ENCODE peak calls at places on chromosomes 3 and 15, in seven cellular contexts. Z is NCI-H460, S is GM23338, U is KG1, D is frontal cortex, X is SK-MEL-5, T is amniotic stem cell. J is an unnamed sample.
A peak's percentile ranks its signal among the peaks of the same experiment; 100 is the strongest.

GRCh38 chr3:137165117-137165806 is 207.5 kb downstream of the IL20RB start:
- DNase-seq in Z (no peak), S (no peak), U (no peak), D (no peak), X (peak; percentile 24), T (no peak), J (no peak)

GRCh38 chr3:164962610-164963009 is 115.7 kb downstream of the SI start:
- DNase-seq in Z (no peak), S (no peak), U (no peak), D (no peak), X (no peak), T (no peak), J (no peak)

GRCh38 chr3:37660782-37661181 is 200.9 kb upstream of the CTDSPL start:
- DNase-seq in Z (no peak), S (no peak), U (no peak), D (no peak), X (no peak), T (no peak), J (no peak)

GRCh38 chr15:29289179-29289578 is 19.6 kb upstream of the NSMCE3 start:
- DNase-seq in Z (no peak), S (no peak), U (no peak), D (no peak), X (no peak), T (no peak), J (no peak)

GRCh38 chr3:18062289-18063025 is 320.0 kb upstream of the TBC1D5 start:
- DNase-seq in Z (no peak), S (no peak), U (no peak), D (no peak), X (no peak), T (no peak), J (no peak)

GRCh38 chr15:100768501-100768931 is 111.1 kb upstream of the ALDH1A3 start:
- DNase-seq in Z (no peak), S (no peak), U (no peak), D (no peak), X (no peak), T (no peak), J (no peak)

GRCh38 chr15:68353418-68354145 is 76.0 kb downstream of the FEM1B start:
- DNase-seq in Z (no peak), S (no peak), U (no peak), D (no peak), X (no peak), T (no peak), J (no peak)

GRCh38 chr15:48556159-48556897 is 89.2 kb downstream of the FBN1 start:
- DNase-seq in Z (no peak), S (no peak), U (no peak), D (no peak), X (no peak), T (no peak), J (no peak)

GRCh38 chr3:112865757-112866156 is 19.1 kb upstream of the CD200R1L start:
- DNase-seq in Z (no peak), S (no peak), U (no peak), D (no peak), X (no peak), T (no peak), J (no peak)

GRCh38 chr15:44325568-44325967 is 37.0 kb downstream of the GOLM2 start:
- DNase-seq in Z (no peak), S (peak; percentile 69), U (no peak), D (no peak), X (no peak), T (no peak), J (no peak)

GRCh38 chr3:142977399-142977728 is 13.9 kb upstream of the PAQR9 start:
- DNase-seq in Z (no peak), S (no peak), U (no peak), D (no peak), X (no peak), T (no peak), J (no peak)

GRCh38 chr15:73930790-73931281 is 4.6 kb downstream of the LOXL1 start:
- DNase-seq in Z (no peak), S (no peak), U (no peak), D (no peak), X (no peak), T (peak; percentile 60), J (no peak)

GRCh38 chr15:60683156-60683555 is 204.2 kb upstream of the ICE2 start:
- DNase-seq in Z (no peak), S (no peak), U (no peak), D (no peak), X (no peak), T (no peak), J (no peak)

GRCh38 chr15:69648775-69649735 is 196.4 kb downstream of the RPLP1 start:
- DNase-seq in Z (no peak), S (peak; percentile 87), U (no peak), D (no peak), X (no peak), T (no peak), J (no peak)

GRCh38 chr3:17642474-17642873 is 100.0 kb downstream of the TBC1D5 start:
- DNase-seq in Z (no peak), S (no peak), U (no peak), D (no peak), X (no peak), T (no peak), J (no peak)

GRCh38 chr15:73630796-73631471 is 2.3 kb downstream of the NPTN start:
- DNase-seq in Z (no peak), S (no peak), U (no peak), D (no peak), X (peak; percentile 24), T (no peak), J (no peak)

GRCh38 chr3:33047842-33048834 is 48.8 kb downstream of the GLB1 start:
- DNase-seq in Z (no peak), S (no peak), U (no peak), D (no peak), X (no peak), T (no peak), J (peak; percentile 73)

GRCh38 chr15:22955544-22956085 is 24.6 kb downstream of the CYFIP1 start:
- DNase-seq in Z (no peak), S (no peak), U (no peak), D (no peak), X (peak; percentile 35), T (no peak), J (no peak)

GRCh38 chr3:135788978-135789377 is 176.6 kb upstream of the PPP2R3A start:
- DNase-seq in Z (no peak), S (no peak), U (no peak), D (no peak), X (no peak), T (no peak), J (no peak)

GRCh38 chr3:40827942-40828688 is 303.4 kb downstream of the ZNF621 start:
- DNase-seq in Z (no peak), S (no peak), U (no peak), D (no peak), X (no peak), T (no peak), J (no peak)

GRCh38 chr3:59880717-59881116 is 830.9 kb upstream of the CFAP20DC start:
- DNase-seq in Z (no peak), S (no peak), U (no peak), D (no peak), X (no peak), T (no peak), J (no peak)

GRCh38 chr15:84647726-84648125 is 6.4 kb downstream of the WDR73 start:
- DNase-seq in Z (no peak), S (no peak), U (no peak), D (no peak), X (no peak), T (no peak), J (no peak)

GRCh38 chr3:139037478-139037877 is 7.2 kb downstream of the PRR23C start:
- DNase-seq in Z (no peak), S (no peak), U (no peak), D (no peak), X (no peak), T (no peak), J (no peak)

GRCh38 chr3:142853270-142854163 is 35.4 kb downstream of the PCOLCE2 start:
- DNase-seq in Z (no peak), S (no peak), U (no peak), D (no peak), X (no peak), T (no peak), J (no peak)

GRCh38 chr3:134029734-134030381 is at the start of gene SLCO2A1:
- DNase-seq in Z (no peak), S (peak; percentile 78), U (no peak), D (peak; percentile 59), X (no peak), T (no peak), J (peak; percentile 22)

GRCh38 chr15:61759639-61760038 is 300.6 kb downstream of the VPS13C start:
- DNase-seq in Z (no peak), S (no peak), U (no peak), D (no peak), X (no peak), T (no peak), J (no peak)

GRCh38 chr3:39910828-39911464 is 101.5 kb downstream of the MYRIP start:
- DNase-seq in Z (no peak), S (no peak), U (no peak), D (no peak), X (peak; percentile 72), T (no peak), J (no peak)

GRCh38 chr15:28006116-28006911 is 92.8 kb downstream of the OCA2 start:
- DNase-seq in Z (no peak), S (no peak), U (no peak), D (no peak), X (no peak), T (no peak), J (no peak)

GRCh38 chr3:112013058-112013783 is 14.5 kb downstream of the TAGLN3 start:
- DNase-seq in Z (peak; percentile 68), S (peak; percentile 86), U (no peak), D (peak; percentile 18), X (peak; percentile 90), T (peak; percentile 71), J (peak; percentile 82)

GRCh38 chr15:39216816-39217215 is 364.1 kb upstream of the THBS1 start:
- DNase-seq in Z (no peak), S (no peak), U (no peak), D (no peak), X (no peak), T (no peak), J (no peak)

GRCh38 chr3:17023006-17023664 is 138.4 kb downstream of the PLCL2 start:
- DNase-seq in Z (no peak), S (no peak), U (no peak), D (no peak), X (no peak), T (no peak), J (peak; percentile 72)

GRCh38 chr3:55367396-55367795 is 119.7 kb downstream of the WNT5A start:
- DNase-seq in Z (no peak), S (no peak), U (no peak), D (no peak), X (no peak), T (no peak), J (no peak)

GRCh38 chr3:190116551-190117067 is 4.1 kb downstream of the P3H2 start:
- DNase-seq in Z (no peak), S (no peak), U (no peak), D (no peak), X (peak; percentile 21), T (no peak), J (no peak)

GRCh38 chr3:99188936-99189335 is 287.4 kb upstream of the DCBLD2 start:
- DNase-seq in Z (no peak), S (no peak), U (no peak), D (no peak), X (no peak), T (no peak), J (no peak)

GRCh38 chr3:139975592-139976360 is 40.8 kb downstream of the CLSTN2 start:
- DNase-seq in Z (no peak), S (no peak), U (no peak), D (no peak), X (no peak), T (no peak), J (no peak)

J was measured in activated CD4-positive, alpha-beta memory T cell treated with anti-CD3 and anti-CD28 coated beads for 36 hours.